ENCODE peak calls at places on chromosomes 2 and 18, in ten cellular contexts. K is PC-3, O is neural progenitor cell, P is MM.1S, W is hepatocyte, E is H1, M is endothelial cell of umbilical vein, Y is mammary epithelial cell, A is GM23248, F is SK-N-MC. L is an unnamed sample.

GRCh38 chr2:8566155-8566670 is 115.6 kb upstream of the ID2 start:
- DNase-seq in A (no peak), Y (no peak), P (no peak), K (no peak), W (no peak), E (peak), F (no peak), M (no peak), O (no peak), L (no peak)

GRCh38 chr2:224284134-224284946 is 117.6 kb downstream of the FAM124B start:
- DNase-seq in M (peak), A (peak), F (no peak), W (peak), P (peak), E (no peak), O (peak), Y (peak), K (peak), L (no peak)

GRCh38 chr2:19120941-19121750 is 237.3 kb downstream of the OSR1 start:
- DNase-seq in M (no peak), W (no peak), F (no peak), Y (peak), P (no peak), E (no peak), A (peak), O (no peak), K (peak), L (peak)

GRCh38 chr2:133988316-133988891 is 265.5 kb upstream of the MGAT5 start:
- DNase-seq in K (no peak), Y (no peak), W (no peak), M (no peak), A (no peak), E (no peak), P (no peak), O (no peak), F (no peak), L (no peak)

GRCh38 chr2:65261676-65262075 is 34.0 kb downstream of the ACTR2 start:
- DNase-seq in F (no peak), W (no peak), O (no peak), A (peak), Y (no peak), P (no peak), M (no peak), K (no peak), E (no peak), L (peak)

GRCh38 chr2:127254386-127254981 is 34.4 kb upstream of the CYP27C1 start:
- DNase-seq in P (no peak), E (no peak), M (no peak), O (no peak), A (peak), Y (no peak), W (no peak), K (peak), F (no peak), L (peak)

GRCh38 chr18:28114472-28114871 is 62.5 kb downstream of the CDH2 start:
- DNase-seq in A (peak), F (no peak), K (peak), E (no peak), W (no peak), M (peak), Y (peak), O (no peak), P (no peak), L (peak)

GRCh38 chr18:8254664-8255063 is 354.6 kb upstream of the RAB12 start:
- DNase-seq in F (no peak), M (no peak), W (no peak), A (no peak), O (no peak), K (no peak), Y (no peak), P (no peak), E (no peak), L (peak)

GRCh38 chr2:216056739-216057138 is 24.9 kb downstream of the PECR start:
- DNase-seq in E (no peak), W (peak), A (no peak), M (peak), P (peak), K (no peak), Y (no peak), O (no peak), F (no peak), L (no peak)

GRCh38 chr2:190682168-190682567 is 33.3 kb downstream of the NAB1 start:
- DNase-seq in P (no peak), K (peak), M (peak), E (no peak), A (peak), W (no peak), Y (no peak), O (no peak), F (no peak), L (peak)

GRCh38 chr18:75654928-75655745 is 227.6 kb upstream of the SMIM21 start:
- DNase-seq in M (no peak), P (no peak), A (peak), F (peak), O (peak), K (no peak), W (peak), E (no peak), Y (no peak), L (no peak)
- TF ChIP-seq EZH2 in M (no peak), P (no peak), A (no peak), F (no peak), O (no peak), K (no peak), W (no peak), E (no peak), Y (no peak), L (no peak)

DNA sequence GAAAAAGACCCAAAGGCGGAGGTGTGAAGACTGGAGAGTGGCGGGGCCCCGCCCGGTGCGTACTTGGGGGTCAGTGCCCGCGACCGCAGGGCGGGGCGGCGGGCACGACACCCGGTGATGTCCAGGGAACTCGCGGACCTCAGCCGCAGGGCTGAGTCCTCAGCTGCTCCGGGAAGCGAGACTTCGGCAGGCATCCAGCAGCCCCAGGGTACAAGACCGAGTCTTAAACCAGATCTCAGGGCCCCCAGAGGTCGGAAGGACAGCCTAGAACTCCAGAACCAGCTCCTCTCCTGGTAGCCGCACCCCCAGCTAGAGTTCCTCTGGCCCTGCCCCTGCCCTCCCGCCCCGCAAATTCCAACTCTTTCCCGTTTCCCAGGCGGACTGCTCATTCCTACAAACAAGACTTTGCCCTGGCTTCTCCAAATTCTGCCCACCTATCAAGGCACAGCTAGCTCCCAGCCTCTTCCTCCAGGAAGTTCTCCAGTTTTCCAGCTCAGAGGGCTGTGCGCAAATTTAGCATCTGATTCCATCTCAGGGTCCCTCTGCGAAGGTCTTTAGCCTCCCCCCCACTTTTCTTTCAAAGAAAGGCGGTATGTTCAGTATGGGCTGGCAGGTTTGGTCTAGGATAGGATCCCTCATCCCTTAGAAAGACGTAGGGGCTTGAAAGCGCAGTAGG is 26.0 kb upstream of the NOTO start:
- DNase-seq in P (peak), K (no peak), W (peak), M (peak), Y (no peak), A (peak), F (no peak), E (peak), O (peak), L (no peak)
- TF ChIP-seq EZH2 in P (no peak), K (no peak), W (no peak), M (no peak), Y (peak), A (no peak), F (no peak), E (peak), O (peak), L (no peak)

DNA sequence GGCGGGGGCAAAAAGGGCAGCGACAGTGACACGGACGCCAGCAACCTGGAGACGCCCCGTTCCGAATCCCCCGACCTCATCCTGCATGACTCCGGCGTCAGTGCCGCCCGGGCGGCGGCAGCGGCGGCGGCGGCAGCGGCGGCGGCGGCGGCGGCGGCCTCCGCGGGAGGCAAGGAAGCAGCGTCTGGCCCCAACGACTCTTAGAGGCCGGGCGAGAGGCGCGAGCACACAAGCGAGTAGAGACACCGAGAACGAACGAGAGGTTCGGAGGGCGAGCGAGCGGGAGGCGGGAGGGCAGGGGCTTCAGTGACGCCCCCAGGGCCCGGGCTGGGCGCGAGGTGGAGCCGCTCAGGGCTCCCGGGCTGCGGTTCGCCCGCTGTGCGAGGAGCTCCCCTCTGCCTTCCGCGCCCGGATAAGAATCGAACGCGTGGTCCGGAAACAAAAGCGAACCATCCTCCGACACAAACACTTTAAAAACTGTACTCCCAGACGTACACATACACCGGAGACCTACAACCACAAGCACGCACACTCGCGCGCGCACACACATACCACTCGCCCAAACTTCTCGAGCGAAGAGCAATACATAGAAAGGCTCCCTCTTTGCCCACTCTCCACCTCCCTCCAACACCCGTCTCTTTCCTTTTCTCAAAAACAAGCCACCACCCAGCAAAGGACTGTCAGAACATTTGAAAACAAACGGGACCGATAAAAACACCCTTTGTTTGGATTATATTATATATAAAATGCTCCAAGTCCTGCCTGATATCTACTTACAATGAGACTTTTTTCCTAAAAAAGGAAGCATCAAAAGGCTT is 2.8 kb downstream of the SP9 start:
- DNase-seq in F (no peak), M (peak), O (peak), Y (peak), W (peak), A (no peak), P (peak), E (peak), K (no peak), L (peak)
- TF ChIP-seq EZH2 in F (no peak), M (peak), O (no peak), Y (peak), W (peak), A (no peak), P (no peak), E (peak), K (no peak), L (peak)

GRCh38 chr18:70666936-70667335 is 378.1 kb downstream of the SOCS6 start:
- DNase-seq in P (no peak), K (no peak), A (no peak), M (no peak), E (no peak), O (no peak), W (no peak), Y (no peak), F (no peak), L (no peak)

GRCh38 chr18:70672581-70672980 is 383.7 kb downstream of the SOCS6 start:
- DNase-seq in F (no peak), Y (no peak), E (no peak), M (no peak), A (no peak), P (peak), K (no peak), O (no peak), W (no peak), L (no peak)

GRCh38 chr18:70673834-70674233 is 385.0 kb downstream of the SOCS6 start:
- DNase-seq in M (no peak), O (no peak), K (no peak), A (no peak), E (no peak), F (no peak), W (no peak), P (no peak), Y (no peak), L (no peak)

DNA sequence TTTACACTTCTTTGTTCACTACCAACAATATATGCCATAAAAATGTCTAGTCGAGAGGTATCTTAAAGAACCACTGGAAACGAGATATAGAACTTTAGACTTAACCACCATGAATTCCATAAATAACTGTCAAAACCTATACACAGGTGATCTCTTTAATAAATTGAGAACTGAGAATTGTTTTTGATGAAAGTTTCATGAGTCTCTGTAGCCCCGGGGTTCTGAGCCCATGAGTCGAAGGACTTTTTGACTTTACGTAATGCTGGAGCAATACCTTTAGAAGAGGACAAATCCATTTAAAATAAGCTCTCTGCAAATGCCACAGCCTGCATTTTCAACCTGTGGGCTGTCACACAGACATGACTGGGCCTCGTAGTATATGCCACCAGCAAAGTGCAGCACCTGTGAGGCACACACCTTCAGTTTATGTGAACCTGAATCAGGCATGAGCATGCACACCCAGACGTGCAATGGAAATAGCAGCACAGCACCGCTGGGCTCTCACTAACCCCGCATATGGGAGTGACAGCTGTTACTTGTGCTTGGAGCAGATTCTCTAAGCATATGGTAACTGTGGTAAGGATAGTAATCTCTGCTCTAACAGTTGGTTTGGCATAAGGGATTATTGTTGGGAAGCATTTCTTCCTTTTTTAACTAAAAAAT is 383.2 kb downstream of the SOCS6 start:
- DNase-seq in E (no peak), O (no peak), P (peak), F (no peak), K (no peak), A (no peak), M (no peak), Y (no peak), W (no peak), L (no peak)
- TF ChIP-seq EZH2 in E (no peak), O (no peak), P (no peak), F (no peak), K (no peak), A (no peak), M (no peak), Y (no peak), W (no peak), L (no peak)

GRCh38 chr2:189526936-189527654 is 53.5 kb downstream of the SLC40A1 start:
- DNase-seq in K (no peak), Y (no peak), W (no peak), F (no peak), P (no peak), M (peak), E (no peak), O (no peak), A (no peak), L (no peak)

GRCh38 chr2:189524746-189525145 is 55.8 kb downstream of the SLC40A1 start:
- DNase-seq in M (no peak), E (no peak), F (no peak), P (no peak), W (no peak), O (no peak), A (no peak), Y (no peak), K (no peak), L (no peak)

GRCh38 chr2:189527812-189528591 is 52.6 kb downstream of the SLC40A1 start:
- DNase-seq in P (no peak), Y (no peak), E (no peak), K (no peak), M (peak), O (no peak), F (no peak), A (no peak), W (no peak), L (no peak)

GRCh38 chr2:189528617-189529016 is 52.0 kb downstream of the SLC40A1 start:
- DNase-seq in Y (no peak), K (no peak), O (no peak), P (no peak), M (peak), F (no peak), W (no peak), E (no peak), A (no peak), L (no peak)

DNA sequence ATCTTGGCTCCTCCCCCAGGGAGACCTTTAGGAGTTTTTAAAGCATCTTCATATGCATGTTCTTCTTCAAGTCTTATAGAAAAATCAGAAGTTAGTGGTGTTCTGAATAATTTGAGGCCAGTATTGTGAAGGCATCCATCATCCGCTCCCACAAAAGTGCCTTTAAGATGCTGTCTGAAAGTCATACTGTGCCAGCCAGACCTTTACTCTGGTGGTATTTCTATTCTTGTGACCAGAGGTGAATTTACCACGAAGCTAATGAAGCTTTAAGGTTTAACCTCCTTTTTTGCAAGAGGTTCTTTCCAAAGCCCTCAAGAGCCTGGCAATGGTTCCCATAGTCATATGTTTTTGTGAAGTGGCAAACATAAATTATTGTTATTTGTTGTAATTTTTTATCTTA is 54.3 kb downstream of the SLC40A1 start:
- DNase-seq in W (no peak), O (no peak), K (no peak), F (no peak), E (no peak), P (no peak), A (no peak), M (no peak), Y (no peak), L (no peak)
- TF ChIP-seq EZH2 in W (no peak), O (no peak), K (no peak), F (no peak), E (no peak), P (no peak), A (no peak), M (no peak), Y (no peak), L (no peak)

GRCh38 chr2:176097820-176098365 is 1.7 kb upstream of the HOXD12 start:
- DNase-seq in F (no peak), P (no peak), K (no peak), O (no peak), Y (no peak), M (no peak), A (no peak), W (no peak), E (no peak), L (no peak)

GRCh38 chr2:176094307-176094706 is 1.8 kb downstream of the HOXD13 start:
- DNase-seq in W (no peak), Y (no peak), M (no peak), P (no peak), F (no peak), A (no peak), O (no peak), E (peak), K (no peak), L (no peak)

GRCh38 chr2:176095421-176095820 is 2.9 kb downstream of the HOXD13 start:
- DNase-seq in O (no peak), P (no peak), W (no peak), K (no peak), Y (no peak), F (no peak), A (no peak), E (peak), M (no peak), L (no peak)

GRCh38 chr2:176096986-176097819 is 2.4 kb upstream of the HOXD12 start:
- DNase-seq in W (peak), P (peak), Y (peak), O (peak), K (peak), M (peak), E (peak), A (peak), F (peak), L (no peak)

DNA sequence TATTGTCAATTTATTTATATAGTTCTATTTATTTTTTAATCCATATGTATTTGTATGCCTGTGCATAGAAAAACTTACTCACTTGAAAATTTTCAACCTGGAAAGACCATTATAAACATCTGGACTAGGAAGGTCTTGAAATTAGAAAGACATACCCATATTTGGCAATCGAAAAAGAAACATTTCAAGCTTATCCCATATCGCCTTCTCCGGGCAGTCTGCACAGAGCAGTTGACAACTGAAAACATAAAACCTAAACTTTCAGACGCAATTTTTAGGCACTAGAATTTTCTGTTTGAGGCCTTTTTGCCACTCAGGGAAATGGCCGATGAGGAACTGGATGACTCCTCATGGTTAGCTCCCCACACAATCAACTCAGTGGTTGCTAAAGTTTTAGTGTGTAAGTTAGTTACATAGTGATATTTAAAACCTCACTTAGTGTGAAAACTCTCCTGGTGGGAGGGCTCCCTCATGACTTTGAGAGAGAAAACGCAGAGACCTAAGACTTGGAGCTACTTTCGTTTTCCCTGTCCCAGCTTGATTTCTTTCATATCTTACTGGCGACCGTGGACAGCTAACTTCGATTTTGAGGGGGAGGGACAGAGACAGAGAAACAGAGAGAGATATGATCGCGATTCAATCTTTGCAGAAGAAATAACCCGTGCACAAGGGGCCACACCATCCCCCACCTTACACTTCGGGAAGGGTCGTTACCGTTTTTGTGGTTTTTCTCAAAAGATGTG is 3.2 kb upstream of the HOXD12 start:
- DNase-seq in Y (no peak), E (peak), A (peak), O (no peak), F (no peak), P (peak), K (peak), W (no peak), M (peak), L (no peak)
- TF ChIP-seq EZH2 in Y (no peak), E (no peak), A (no peak), O (peak), F (no peak), P (no peak), K (no peak), W (no peak), M (no peak), L (no peak)

DNA sequence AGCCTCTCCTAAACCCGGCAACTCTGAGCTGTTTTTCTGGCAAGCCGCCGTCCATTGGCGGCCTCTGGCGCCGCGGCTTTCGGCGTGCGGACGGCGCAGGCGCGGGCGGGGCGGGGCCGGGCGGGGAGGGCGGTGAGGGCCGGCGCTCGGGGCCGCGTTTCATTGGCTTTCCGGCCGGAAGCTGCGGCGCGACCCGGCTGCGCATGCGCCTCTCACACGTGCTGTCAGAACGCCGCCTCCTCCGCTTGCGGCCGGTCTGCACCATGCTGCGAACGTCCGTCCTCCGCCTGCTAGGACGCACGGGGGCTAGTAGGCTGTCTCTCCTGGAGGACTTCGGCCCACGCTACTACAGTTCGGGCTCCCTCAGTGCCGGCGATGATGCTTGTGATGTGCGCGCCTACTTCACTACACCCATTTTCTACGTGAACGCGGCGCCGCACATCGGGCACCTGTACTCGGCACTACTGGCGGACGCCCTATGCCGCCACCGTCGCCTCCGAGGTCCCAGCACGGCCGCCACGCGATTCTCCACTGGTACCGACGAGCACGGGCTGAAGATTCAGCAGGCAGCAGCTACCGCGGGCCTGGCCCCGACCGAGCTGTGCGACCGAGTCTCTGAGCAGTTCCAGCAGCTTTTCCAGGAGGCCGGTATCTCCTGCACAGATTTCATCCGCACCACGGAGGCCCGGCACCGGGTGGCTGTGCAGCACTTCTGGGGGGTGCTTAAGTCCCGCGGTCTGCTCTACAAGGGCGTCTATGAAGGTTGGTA is at the start of gene MARS2:
- DNase-seq in A (peak), E (peak), M (peak), Y (peak), F (peak), K (peak), P (peak), O (peak), W (peak), L (peak)
- TF ChIP-seq EZH2 in A (no peak), E (no peak), M (no peak), Y (no peak), F (no peak), K (no peak), P (no peak), O (peak), W (no peak), L (no peak)

L was measured in astrocyte.